ENCODE peak calls at places on chromosomes 6 and 20, in eight cellular contexts. W is right cardiac atrium, P is esophagus squamous epithelium, S is lower lobe of right lung, N is adrenal gland, M is left ventricle myocardium inferior, V is body of pancreas, T is esophagus muscularis mucosa. Q is an unnamed sample.

GRCh38 chr20:53751394-53752368 is 158.0 kb upstream of the ZNF217 start:
- DNase-seq in W (no peak), P (no peak), S (no peak), N (no peak), M (no peak), V (no peak), T (no peak), Q (no peak)

GRCh38 chr6:31493875-31494694 is 3.9 kb upstream of the MICB start:
- DNase-seq in W (peak; percentile 94), P (no peak), S (peak; percentile 93), N (peak; percentile 86), M (peak; percentile 87), V (peak; percentile 77), T (peak; percentile 95), Q (peak; percentile 90)

GRCh38 chr20:44861547-44862006 is 23.9 kb upstream of the YWHAB start:
- DNase-seq in W (peak; percentile 80), P (no peak), S (no peak), N (peak; percentile 65), M (no peak), V (peak; percentile 33), T (peak; percentile 91), Q (no peak)

GRCh38 chr6:90820436-90820835 is 233.6 kb upstream of the MAP3K7 start:
- DNase-seq in W (no peak), P (no peak), S (no peak), N (no peak), M (no peak), V (no peak), T (no peak), Q (no peak)

GRCh38 chr6:35717449-35718353 is 19.1 kb upstream of the ARMC12 start:
- DNase-seq in W (no peak), P (no peak), S (no peak), N (no peak), M (no peak), V (no peak), T (no peak), Q (no peak)

GRCh38 chr6:36676142-36677058 is 2.1 kb upstream of the CDKN1A start:
- DNase-seq in W (no peak), P (no peak), S (no peak), N (no peak), M (no peak), V (peak; percentile 64), T (no peak), Q (no peak)

GRCh38 chr6:29524444-29524843 is 35.1 kb downstream of the UBD start:
- DNase-seq in W (no peak), P (no peak), S (no peak), N (no peak), M (no peak), V (no peak), T (no peak), Q (no peak)

GRCh38 chr6:232896-233640 is 59.2 kb upstream of the DUSP22 start:
- DNase-seq in W (no peak), P (no peak), S (no peak), N (peak; percentile 33), M (no peak), V (no peak), T (no peak), Q (no peak)

GRCh38 chr6:51303313-51303712 is 484.6 kb downstream of the TFAP2B start:
- DNase-seq in W (no peak), P (no peak), S (no peak), N (no peak), M (no peak), V (no peak), T (no peak), Q (no peak)

GRCh38 chr6:137237413-137238170 is 18.4 kb upstream of the IFNGR1 start:
- DNase-seq in W (no peak), P (no peak), S (no peak), N (no peak), M (no peak), V (no peak), T (peak; percentile 53), Q (no peak)

GRCh38 chr6:166786704-166787293 is 159.7 kb upstream of the RPS6KA2 start:
- DNase-seq in W (no peak), P (no peak), S (no peak), N (peak; percentile 56), M (no peak), V (no peak), T (peak; percentile 50), Q (no peak)

GRCh38 chr6:97626586-97627441 is 343.8 kb upstream of the MMS22L start:
- DNase-seq in W (no peak), P (no peak), S (no peak), N (peak; percentile 53), M (no peak), V (no peak), T (no peak), Q (no peak)

GRCh38 chr6:47700596-47700995 is 2.2 kb downstream of the ADGRF4 start:
- DNase-seq in W (no peak), P (no peak), S (no peak), N (no peak), M (no peak), V (no peak), T (no peak), Q (no peak)

GRCh38 chr6:133241088-133241900 is at the start of gene EYA4:
- DNase-seq in W (peak; percentile 68), P (no peak), S (no peak), N (no peak), M (peak; percentile 44), V (peak; percentile 12), T (no peak), Q (peak; percentile 74)

GRCh38 chr6:161837449-161837735 is 563.5 kb upstream of the AGPAT4 start:
- DNase-seq in W (no peak), P (no peak), S (no peak), N (no peak), M (no peak), V (no peak), T (no peak), Q (no peak)

DNA sequence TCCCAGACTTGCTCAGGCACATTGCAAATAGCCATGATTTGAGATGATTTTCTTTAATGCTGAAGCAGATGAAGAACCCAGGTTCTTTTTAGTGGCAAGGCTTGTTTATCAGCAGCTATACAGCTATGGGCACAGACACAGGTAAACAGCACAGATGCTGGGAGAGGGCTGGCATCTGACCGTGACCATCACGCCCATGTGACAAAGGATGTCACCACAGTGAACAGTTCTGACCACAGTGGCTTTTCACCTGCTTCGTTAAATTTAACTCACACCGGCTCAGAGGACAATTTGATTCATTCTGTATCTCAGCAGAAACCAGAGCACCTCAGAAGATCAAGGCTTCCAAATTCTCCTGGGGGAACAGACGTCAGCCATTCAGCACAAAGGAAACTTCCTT is 142.6 kb downstream of the CDH26 start:
- DNase-seq in W (no peak), P (no peak), S (no peak), N (no peak), M (no peak), V (no peak), T (no peak), Q (no peak)
- H3K4me1 ChIP-seq in W (no peaks in the 10 kb centered on the region), P (no peaks in the 10 kb centered on the region), S (peaks cover 16% of the 10 kb centered on the region), N (no peaks in the 10 kb centered on the region), M (peaks cover 2% of the 10 kb centered on the region), V (no peaks in the 10 kb centered on the region), T (no peaks in the 10 kb centered on the region), Q (no peaks in the 10 kb centered on the region)

DNA sequence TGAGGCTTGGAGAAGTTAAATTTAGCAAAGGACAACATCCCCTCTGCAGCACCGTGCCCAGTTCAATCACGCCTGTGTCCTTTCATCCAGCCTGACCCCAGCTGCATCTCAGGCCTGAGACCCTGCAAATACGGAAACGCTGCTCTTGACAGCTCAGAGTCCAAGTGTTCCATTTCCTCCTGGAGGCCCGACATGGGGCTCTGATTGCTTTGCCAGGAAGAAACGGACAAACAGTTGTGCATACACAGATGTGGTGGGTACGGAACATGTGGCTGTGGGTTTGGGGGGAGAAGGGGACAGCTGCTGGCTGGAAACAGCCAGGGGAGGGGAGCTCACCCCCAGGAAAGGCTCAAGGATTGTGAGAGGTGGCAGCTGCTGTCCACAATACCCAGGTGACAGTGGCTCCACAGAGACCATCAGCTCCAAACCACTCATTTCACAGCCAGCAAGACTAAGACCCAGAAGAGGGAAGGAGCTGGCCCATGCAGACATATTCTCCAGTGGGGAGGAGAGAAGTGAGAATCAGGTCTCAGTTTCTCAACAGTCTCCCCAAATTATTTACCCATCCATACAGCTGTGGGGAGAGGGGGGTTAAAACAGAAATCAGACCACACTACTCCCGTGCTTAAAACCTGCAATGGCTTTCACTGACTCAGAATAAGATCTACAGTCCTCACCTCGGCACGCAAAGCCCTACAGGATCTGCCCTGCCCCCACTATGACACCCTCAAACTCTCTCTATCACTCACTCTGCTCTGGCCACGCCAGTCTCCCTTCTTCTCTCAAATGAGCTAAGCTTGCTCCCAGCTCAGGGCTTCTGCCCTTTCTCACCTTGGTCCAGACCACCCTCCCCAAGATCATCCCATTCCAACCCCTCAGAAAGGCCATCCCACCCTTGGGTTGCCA is 89.1 kb downstream of the PREX1 start:
- DNase-seq in W (no peak), P (no peak), S (no peak), N (no peak), M (no peak), V (no peak), T (no peak), Q (peak; percentile 33)
- H3K4me1 ChIP-seq in W (peaks cover 11% of the 10 kb centered on the region), P (peaks cover 12% of the 10 kb centered on the region), S (peaks cover 52% of the 10 kb centered on the region), N (no peaks in the 10 kb centered on the region), M (peaks cover 39% of the 10 kb centered on the region), V (no peaks in the 10 kb centered on the region), T (peaks cover 12% of the 10 kb centered on the region), Q (peaks cover 4% of the 10 kb centered on the region)

GRCh38 chr6:16498237-16498636 is 259.9 kb downstream of the GMPR start:
- DNase-seq in W (no peak), P (no peak), S (no peak), N (no peak), M (no peak), V (no peak), T (no peak), Q (no peak)

GRCh38 chr6:16496210-16496609 is 257.8 kb downstream of the GMPR start:
- DNase-seq in W (no peak), P (no peak), S (no peak), N (no peak), M (no peak), V (no peak), T (no peak), Q (no peak)

GRCh38 chr6:16494781-16495180 is 256.4 kb downstream of the GMPR start:
- DNase-seq in W (no peak), P (no peak), S (no peak), N (no peak), M (no peak), V (no peak), T (no peak), Q (no peak)

GRCh38 chr6:16496982-16497823 is 258.8 kb downstream of the GMPR start:
- DNase-seq in W (no peak), P (no peak), S (no peak), N (no peak), M (no peak), V (no peak), T (no peak), Q (no peak)

GRCh38 chr6:16498957-16499356 is 260.6 kb downstream of the GMPR start:
- DNase-seq in W (no peak), P (no peak), S (no peak), N (no peak), M (no peak), V (no peak), T (no peak), Q (no peak)
- H3K4me1 ChIP-seq in W (peaks cover 4% of the 10 kb centered on the region), P (peaks cover 16% of the 10 kb centered on the region), S (no peaks in the 10 kb centered on the region), N (no peaks in the 10 kb centered on the region), M (peaks cover 30% of the 10 kb centered on the region), V (no peaks in the 10 kb centered on the region), T (peaks cover 9% of the 10 kb centered on the region), Q (no peaks in the 10 kb centered on the region)

DNA sequence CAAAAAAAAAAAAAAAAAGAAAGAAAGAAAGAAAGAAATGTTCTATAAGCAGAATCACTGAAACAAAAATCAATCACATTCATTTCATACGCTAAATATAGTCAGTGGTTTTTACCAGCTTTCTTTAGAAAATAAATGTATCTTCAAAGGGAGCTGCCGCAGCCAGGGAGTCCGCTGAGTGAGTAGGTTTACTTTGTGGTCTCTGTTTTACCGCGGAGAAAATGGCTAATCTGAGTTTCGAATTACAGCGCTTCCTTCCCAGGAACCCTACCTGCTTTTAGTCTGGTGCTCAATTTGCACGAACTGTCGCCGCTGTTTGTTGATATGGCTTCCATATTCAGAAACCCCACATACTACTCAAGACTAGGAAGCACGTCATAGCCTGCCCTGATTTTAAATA is 102.4 kb downstream of the TFAP2A start:
- DNase-seq in W (no peak), P (no peak), S (no peak), N (no peak), M (no peak), V (no peak), T (no peak), Q (no peak)
- H3K4me1 ChIP-seq in W (no peaks in the 10 kb centered on the region), P (peaks cover 14% of the 10 kb centered on the region), S (no peaks in the 10 kb centered on the region), N (no peaks in the 10 kb centered on the region), M (no peaks in the 10 kb centered on the region), V (no peaks in the 10 kb centered on the region), T (peaks cover 16% of the 10 kb centered on the region), Q (no peaks in the 10 kb centered on the region)